ENCODE peak calls at places on chromosomes 3 and 15, in eight cellular contexts. A is hepatic stellate cell; X is MV-4-11; W is type B pancreatic cell; H is left kidney; F is ACHN; U is activated CD4-positive, CD25-positive, alpha-beta regulatory T cell treated with anti-CD3 and anti-CD28 coated beads, Interleukin-2, amount 50 U/mL, for 72 hours; J is activated B cell treated with CpG ODN at 0.5 μM for 24 hours. O is an unnamed sample.

GRCh38 chr3:150738688-150739087 is 24.3 kb downstream of the SIAH2 start:
- DNase-seq in A (no peak), X (no peak), W (no peak), H (no peak), F (peak), U (no peak), J (no peak), O (no peak)

GRCh38 chr3:14540209-14540575 is at the start of gene GRIP2:
- DNase-seq in A (no peak), X (no peak), W (no peak), H (peak), F (no peak), U (no peak), J (no peak), O (no peak)

GRCh38 chr3:184773341-184774186 is 38.4 kb upstream of the VPS8 start:
- DNase-seq in A (no peak), X (no peak), W (no peak), H (peak), F (no peak), U (no peak), J (no peak), O (no peak)

GRCh38 chr3:123997543-123997942 is 5.6 kb upstream of the ROPN1 start:
- DNase-seq in A (peak), X (no peak), W (no peak), H (no peak), F (no peak), U (no peak), J (no peak), O (no peak)

GRCh38 chr15:34987623-34987981 is 485 bp downstream of the ZNF770 start:
- DNase-seq in A (no peak), X (no peak), W (no peak), H (no peak), F (no peak), U (no peak), J (no peak), O (no peak)

GRCh38 chr15:57703387-57703786 is 3.1 kb upstream of the POLR2M start:
- DNase-seq in A (no peak), X (no peak), W (no peak), H (no peak), F (no peak), U (no peak), J (no peak), O (peak)

GRCh38 chr3:194086251-194087075 is 49.5 kb upstream of the HES1 start:
- DNase-seq in A (no peak), X (no peak), W (no peak), H (peak), F (no peak), U (peak), J (no peak), O (no peak)

GRCh38 chr3:154684021-154684420 is 254.0 kb upstream of the GPR149 start:
- DNase-seq in A (no peak), X (no peak), W (no peak), H (no peak), F (no peak), U (no peak), J (no peak), O (no peak)

GRCh38 chr3:158725348-158725966 is 6.8 kb downstream of the RARRES1 start:
- DNase-seq in A (peak), X (no peak), W (no peak), H (peak), F (peak), U (no peak), J (no peak), O (peak)